ENCODE peak calls at places on chromosomes 3 and 15, in nine cellular contexts. One of them, this sample, is unnamed.

GRCh38 chr3:138219255-138219654 is 32.2 kb downstream of the ARMC8 start:
- DNase-seq in HCT116: no peak
- DNase-seq in ovary: no peak
- DNase-seq in cardiac muscle cell: no peak
- DNase-seq in upper lobe of right lung: no peak
- DNase-seq in fibroblast of lung: no peak
- DNase-seq in uterus: no peak
- DNase-seq in coronary artery: no peak
- DNase-seq in WERI-Rb-1: no peak
- DNase-seq in this sample: no peak

GRCh38 chr3:45207471-45207870 is 18.6 kb downstream of the TMEM158 start:
- DNase-seq in HCT116: no peak
- DNase-seq in ovary: no peak
- DNase-seq in cardiac muscle cell: no peak
- DNase-seq in upper lobe of right lung: no peak
- DNase-seq in fibroblast of lung: no peak
- DNase-seq in uterus: no peak
- DNase-seq in coronary artery: no peak
- DNase-seq in WERI-Rb-1: no peak
- DNase-seq in this sample: no peak

GRCh38 chr3:128167973-128168674 is 14.8 kb downstream of the EEFSEC start:
- DNase-seq in HCT116: no peak
- DNase-seq in ovary: no peak
- DNase-seq in cardiac muscle cell: no peak
- DNase-seq in upper lobe of right lung: no peak
- DNase-seq in fibroblast of lung: peak; percentile 4
- DNase-seq in uterus: no peak
- DNase-seq in coronary artery: no peak
- DNase-seq in WERI-Rb-1: no peak
- DNase-seq in this sample: no peak

GRCh38 chr3:21446937-21447336 is 304.1 kb downstream of the ZNF385D start:
- DNase-seq in HCT116: no peak
- DNase-seq in ovary: no peak
- DNase-seq in cardiac muscle cell: no peak
- DNase-seq in upper lobe of right lung: no peak
- DNase-seq in fibroblast of lung: no peak
- DNase-seq in uterus: no peak
- DNase-seq in coronary artery: no peak
- DNase-seq in WERI-Rb-1: no peak
- DNase-seq in this sample: no peak

GRCh38 chr15:82875411-82876003 is 66.1 kb downstream of the WHAMM start:
- DNase-seq in HCT116: no peak
- DNase-seq in ovary: no peak
- DNase-seq in cardiac muscle cell: no peak
- DNase-seq in upper lobe of right lung: no peak
- DNase-seq in fibroblast of lung: peak; percentile 45
- DNase-seq in uterus: no peak
- DNase-seq in coronary artery: no peak
- DNase-seq in WERI-Rb-1: no peak
- DNase-seq in this sample: peak; percentile 46

GRCh38 chr3:117719316-117719926 is 1009.8 kb downstream of the TUSC7 start:
- DNase-seq in HCT116: peak; percentile 0
- DNase-seq in ovary: no peak
- DNase-seq in cardiac muscle cell: peak; percentile 37
- DNase-seq in upper lobe of right lung: no peak
- DNase-seq in fibroblast of lung: peak; percentile 57
- DNase-seq in uterus: no peak
- DNase-seq in coronary artery: no peak
- DNase-seq in WERI-Rb-1: no peak
- DNase-seq in this sample: no peak

GRCh38 chr3:33658971-33659848 is 58.8 kb downstream of the CLASP2 start:
- DNase-seq in HCT116: no peak
- DNase-seq in ovary: peak; percentile 66
- DNase-seq in cardiac muscle cell: peak; percentile 81
- DNase-seq in upper lobe of right lung: peak; percentile 80
- DNase-seq in fibroblast of lung: peak; percentile 95
- DNase-seq in uterus: peak; percentile 54
- DNase-seq in coronary artery: peak; percentile 76
- DNase-seq in WERI-Rb-1: peak; percentile 81
- DNase-seq in this sample: peak; percentile 57

GRCh38 chr3:80806673-80807072 is 954.8 kb downstream of the GBE1 start:
- DNase-seq in HCT116: no peak
- DNase-seq in ovary: no peak
- DNase-seq in cardiac muscle cell: no peak
- DNase-seq in upper lobe of right lung: no peak
- DNase-seq in fibroblast of lung: no peak
- DNase-seq in uterus: no peak
- DNase-seq in coronary artery: no peak
- DNase-seq in WERI-Rb-1: no peak
- DNase-seq in this sample: no peak

GRCh38 chr15:81339851-81340250 is 15.9 kb upstream of the STARD5 start:
- DNase-seq in HCT116: no peak
- DNase-seq in ovary: no peak
- DNase-seq in cardiac muscle cell: no peak
- DNase-seq in upper lobe of right lung: no peak
- DNase-seq in fibroblast of lung: no peak
- DNase-seq in uterus: no peak
- DNase-seq in coronary artery: peak; percentile 26
- DNase-seq in WERI-Rb-1: no peak
- DNase-seq in this sample: no peak

GRCh38 chr15:74062671-74063070 is 19.7 kb downstream of the GOLGA6A start:
- DNase-seq in HCT116: no peak
- DNase-seq in ovary: peak; percentile 9
- DNase-seq in cardiac muscle cell: no peak
- DNase-seq in upper lobe of right lung: no peak
- DNase-seq in fibroblast of lung: no peak
- DNase-seq in uterus: no peak
- DNase-seq in coronary artery: peak; percentile 66
- DNase-seq in WERI-Rb-1: peak; percentile 2
- DNase-seq in this sample: no peak

GRCh38 chr3:61793056-61793455 is 231.7 kb downstream of the PTPRG start:
- DNase-seq in HCT116: no peak
- DNase-seq in ovary: no peak
- DNase-seq in cardiac muscle cell: no peak
- DNase-seq in upper lobe of right lung: no peak
- DNase-seq in fibroblast of lung: no peak
- DNase-seq in uterus: no peak
- DNase-seq in coronary artery: no peak
- DNase-seq in WERI-Rb-1: no peak
- DNase-seq in this sample: no peak

GRCh38 chr15:90161946-90162345 is 39.2 kb upstream of the SEMA4B start:
- DNase-seq in HCT116: no peak
- DNase-seq in ovary: no peak
- DNase-seq in cardiac muscle cell: no peak
- DNase-seq in upper lobe of right lung: no peak
- DNase-seq in fibroblast of lung: no peak
- DNase-seq in uterus: no peak
- DNase-seq in coronary artery: no peak
- DNase-seq in WERI-Rb-1: no peak
- DNase-seq in this sample: no peak

GRCh38 chr15:92082217-92082843 is 228.8 kb downstream of the SLCO3A1 start:
- DNase-seq in HCT116: peak; percentile 55
- DNase-seq in ovary: peak; percentile 84
- DNase-seq in cardiac muscle cell: peak; percentile 88
- DNase-seq in upper lobe of right lung: peak; percentile 67
- DNase-seq in fibroblast of lung: peak; percentile 80
- DNase-seq in uterus: peak; percentile 67
- DNase-seq in coronary artery: no peak
- DNase-seq in WERI-Rb-1: peak; percentile 61
- DNase-seq in this sample: peak; percentile 47

GRCh38 chr3:132407025-132407424 is 10.3 kb upstream of the DNAJC13 start:
- DNase-seq in HCT116: no peak
- DNase-seq in ovary: no peak
- DNase-seq in cardiac muscle cell: no peak
- DNase-seq in upper lobe of right lung: no peak
- DNase-seq in fibroblast of lung: no peak
- DNase-seq in uterus: no peak
- DNase-seq in coronary artery: no peak
- DNase-seq in WERI-Rb-1: no peak
- DNase-seq in this sample: no peak

GRCh38 chr3:39124876-39125836 is 17.7 kb downstream of the TTC21A start:
- DNase-seq in HCT116: no peak
- DNase-seq in ovary: peak; percentile 24
- DNase-seq in cardiac muscle cell: peak; percentile 63
- DNase-seq in upper lobe of right lung: no peak
- DNase-seq in fibroblast of lung: peak; percentile 36
- DNase-seq in uterus: no peak
- DNase-seq in coronary artery: no peak
- DNase-seq in WERI-Rb-1: peak; percentile 40
- DNase-seq in this sample: no peak

GRCh38 chr3:190326361-190326760 is 4.1 kb upstream of the CLDN1 start:
- DNase-seq in HCT116: no peak
- DNase-seq in ovary: no peak
- DNase-seq in cardiac muscle cell: no peak
- DNase-seq in upper lobe of right lung: no peak
- DNase-seq in fibroblast of lung: no peak
- DNase-seq in uterus: peak; percentile 55
- DNase-seq in coronary artery: no peak
- DNase-seq in WERI-Rb-1: no peak
- DNase-seq in this sample: no peak

GRCh38 chr3:58063424-58063823 is 55.2 kb downstream of the FLNB start:
- DNase-seq in HCT116: no peak
- DNase-seq in ovary: no peak
- DNase-seq in cardiac muscle cell: peak; percentile 88
- DNase-seq in upper lobe of right lung: no peak
- DNase-seq in fibroblast of lung: peak; percentile 84
- DNase-seq in uterus: peak; percentile 95
- DNase-seq in coronary artery: no peak
- DNase-seq in WERI-Rb-1: no peak
- DNase-seq in this sample: no peak

GRCh38 chr15:52997123-52997522 is 207.0 kb upstream of the ONECUT1 start:
- DNase-seq in HCT116: no peak
- DNase-seq in ovary: no peak
- DNase-seq in cardiac muscle cell: no peak
- DNase-seq in upper lobe of right lung: no peak
- DNase-seq in fibroblast of lung: no peak
- DNase-seq in uterus: no peak
- DNase-seq in coronary artery: no peak
- DNase-seq in WERI-Rb-1: no peak
- DNase-seq in this sample: no peak

GRCh38 chr3:69856965-69857364 is 117.7 kb downstream of the MITF start:
- DNase-seq in HCT116: no peak
- DNase-seq in ovary: no peak
- DNase-seq in cardiac muscle cell: no peak
- DNase-seq in upper lobe of right lung: no peak
- DNase-seq in fibroblast of lung: no peak
- DNase-seq in uterus: no peak
- DNase-seq in coronary artery: no peak
- DNase-seq in WERI-Rb-1: no peak
- DNase-seq in this sample: no peak

GRCh38 chr15:70327328-70328136 is 229.8 kb upstream of the TLE3 start:
- DNase-seq in HCT116: no peak
- DNase-seq in ovary: no peak
- DNase-seq in cardiac muscle cell: peak; percentile 92
- DNase-seq in upper lobe of right lung: no peak
- DNase-seq in fibroblast of lung: peak; percentile 49
- DNase-seq in uterus: no peak
- DNase-seq in coronary artery: no peak
- DNase-seq in WERI-Rb-1: no peak
- DNase-seq in this sample: no peak

GRCh38 chr15:64152507-64153387 is 1.2 kb downstream of the SNX22 start:
- DNase-seq in HCT116: no peak
- DNase-seq in ovary: peak; percentile 16
- DNase-seq in cardiac muscle cell: no peak
- DNase-seq in upper lobe of right lung: peak; percentile 71
- DNase-seq in fibroblast of lung: no peak
- DNase-seq in uterus: no peak
- DNase-seq in coronary artery: peak; percentile 72
- DNase-seq in WERI-Rb-1: no peak
- DNase-seq in this sample: no peak
- H3K4me3 ChIP-seq in HCT116: peak overlapping the region; percentile 78
- H3K4me3 ChIP-seq in ovary: no peak overlapping the region
- H3K4me3 ChIP-seq in cardiac muscle cell: peak overlapping the region; percentile 46
- H3K4me3 ChIP-seq in upper lobe of right lung: peak overlapping the region; percentile 53
- H3K4me3 ChIP-seq in fibroblast of lung: peak overlapping the region; percentile 55
- H3K4me3 ChIP-seq in uterus: no peak overlapping the region
- H3K4me3 ChIP-seq in coronary artery: peak overlapping the region; percentile 72
- H3K4me3 ChIP-seq in WERI-Rb-1: peak overlapping the region; percentile 84
- H3K4me3 ChIP-seq in this sample: peak overlapping the region; percentile 53

GRCh38 chr3:24507776-24508422 is 13.2 kb upstream of the THRB start:
- DNase-seq in HCT116: no peak
- DNase-seq in ovary: no peak
- DNase-seq in cardiac muscle cell: no peak
- DNase-seq in upper lobe of right lung: no peak
- DNase-seq in fibroblast of lung: no peak
- DNase-seq in uterus: no peak
- DNase-seq in coronary artery: no peak
- DNase-seq in WERI-Rb-1: no peak
- DNase-seq in this sample: no peak
- H3K27ac ChIP-seq in HCT116: no peak overlapping the region
- H3K27ac ChIP-seq in ovary: no peak overlapping the region
- H3K27ac ChIP-seq in cardiac muscle cell: no peak overlapping the region
- H3K27ac ChIP-seq in upper lobe of right lung: no peak overlapping the region
- H3K27ac ChIP-seq in fibroblast of lung: peak overlapping the region; percentile 23
- H3K27ac ChIP-seq in uterus: no peak overlapping the region
- H3K27ac ChIP-seq in coronary artery: no peak overlapping the region
- H3K27ac ChIP-seq in WERI-Rb-1: no peak overlapping the region
- H3K27ac ChIP-seq in this sample: no peak overlapping the region

DNA sequence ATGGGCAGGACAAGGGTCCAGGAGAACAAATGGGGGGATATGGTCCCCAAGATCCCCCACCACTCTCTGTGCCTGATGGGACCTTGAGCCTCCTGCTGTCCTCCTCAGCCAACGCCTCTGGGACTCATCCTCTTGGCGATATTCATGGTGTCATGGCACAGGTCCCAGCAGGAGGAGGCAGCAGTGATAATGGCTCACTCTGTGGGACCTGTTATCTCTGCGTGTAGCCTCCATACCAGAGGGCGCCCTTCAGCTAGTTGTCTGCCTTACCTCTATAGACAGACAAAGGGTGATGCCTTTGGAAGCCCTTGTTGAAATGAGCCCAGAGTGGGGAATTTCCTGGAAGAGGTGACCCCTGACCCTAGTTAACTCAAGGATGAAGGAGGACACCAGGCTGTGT is 7.4 kb downstream of the ZBTB47 start:
- DNase-seq in HCT116: no peak
- DNase-seq in ovary: no peak
- DNase-seq in cardiac muscle cell: no peak
- DNase-seq in upper lobe of right lung: no peak
- DNase-seq in fibroblast of lung: no peak
- DNase-seq in uterus: no peak
- DNase-seq in coronary artery: no peak
- DNase-seq in WERI-Rb-1: peak; percentile 72
- DNase-seq in this sample: no peak
- TF ChIP-seq CTCF in HCT116: no peak
- TF ChIP-seq CTCF in ovary: no peak
- TF ChIP-seq CTCF in cardiac muscle cell: no peak
- TF ChIP-seq CTCF in upper lobe of right lung: no peak
- TF ChIP-seq CTCF in fibroblast of lung: no peak
- TF ChIP-seq CTCF in uterus: no peak
- TF ChIP-seq CTCF in coronary artery: no peak
- TF ChIP-seq CTCF in WERI-Rb-1: peak; percentile 73
- TF ChIP-seq CTCF in this sample: no peak

DNA sequence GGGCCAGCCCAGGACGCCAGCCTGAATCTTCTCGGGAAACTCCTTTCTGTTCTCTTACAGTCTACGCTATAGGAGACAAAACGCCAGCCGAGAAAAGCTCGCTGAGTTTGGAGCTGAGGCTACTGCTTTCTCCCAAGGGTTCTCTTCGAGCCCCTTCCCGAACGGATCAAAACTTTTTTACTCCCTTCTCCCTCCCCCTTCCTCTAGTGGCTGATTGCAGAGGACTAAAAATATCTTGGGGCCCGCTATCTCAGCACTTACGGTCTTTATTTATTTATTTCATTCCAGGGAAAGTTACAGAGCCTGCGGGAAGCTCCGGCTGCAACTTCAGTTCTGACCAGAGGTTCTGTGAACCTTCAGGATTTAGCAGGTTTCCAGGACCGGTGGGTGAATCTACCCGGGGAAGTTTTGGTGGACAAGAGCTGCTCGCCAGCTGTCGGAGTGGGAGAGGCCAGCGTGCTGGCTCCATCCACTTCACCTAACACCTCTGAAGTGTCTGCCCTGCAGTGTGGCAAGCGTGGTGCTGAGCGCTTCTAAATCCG is 454 bp upstream of the PDZRN3 start:
- DNase-seq in HCT116: no peak
- DNase-seq in ovary: peak; percentile 54
- DNase-seq in cardiac muscle cell: peak; percentile 80
- DNase-seq in upper lobe of right lung: no peak
- DNase-seq in fibroblast of lung: peak; percentile 71
- DNase-seq in uterus: peak; percentile 61
- DNase-seq in coronary artery: no peak
- DNase-seq in WERI-Rb-1: peak; percentile 49
- DNase-seq in this sample: no peak
- H3K4me3 ChIP-seq in HCT116: no peak overlapping the region
- H3K4me3 ChIP-seq in ovary: peak overlapping the region; percentile 76
- H3K4me3 ChIP-seq in cardiac muscle cell: peak overlapping the region; percentile 61
- H3K4me3 ChIP-seq in upper lobe of right lung: peak overlapping the region; percentile 55
- H3K4me3 ChIP-seq in fibroblast of lung: peak overlapping the region; percentile 94
- H3K4me3 ChIP-seq in uterus: peak overlapping the region; percentile 92
- H3K4me3 ChIP-seq in coronary artery: peak overlapping the region; percentile 84
- H3K4me3 ChIP-seq in WERI-Rb-1: peak overlapping the region; percentile 80
- H3K4me3 ChIP-seq in this sample: peak overlapping the region; percentile 89